ENCODE peak calls at places on chromosome 1, in four cellular contexts. U is HEK293T, T is GM12878, S is HepG2. R is an unnamed sample.

GRCh38 chr1:177355575-177355974 is 184.8 kb downstream of the BRINP2 start:
- DNase-seq in U (peak), T (no peak), S (peak), R (peak)

GRCh38 chr1:246726255-246726679 is 2.1 kb downstream of the SCCPDH start:
- DNase-seq in U (no peak), T (no peak), S (no peak), R (no peak)

GRCh38 chr1:81699234-81699633 is 101.5 kb upstream of the ADGRL2 start:
- DNase-seq in U (no peak), T (no peak), S (no peak), R (no peak)

GRCh38 chr1:2580691-2581090 is 5.9 kb upstream of the PRXL2B start:
- DNase-seq in U (no peak), T (no peak), S (no peak), R (no peak)

GRCh38 chr1:56688522-56689026 is 43.5 kb downstream of the PRKAA2 start:
- DNase-seq in U (peak), T (peak), S (peak), R (no peak)

GRCh38 chr1:27166351-27166802 is 11.5 kb upstream of the SLC9A1 start:
- DNase-seq in U (no peak), T (no peak), S (no peak), R (no peak)

GRCh38 chr1:16978589-16979474 is 1.6 kb downstream of the MFAP2 start:
- DNase-seq in U (no peak), T (no peak), S (no peak), R (peak)

GRCh38 chr1:64790965-64791487 is 46.2 kb downstream of the RAVER2 start:
- DNase-seq in U (no peak), T (no peak), S (no peak), R (no peak)

GRCh38 chr1:154327466-154328317 is 2.4 kb downstream of the ATP8B2 start:
- DNase-seq in U (no peak), T (no peak), S (no peak), R (no peak)

GRCh38 chr1:29711582-29712274 is 475.4 kb downstream of the PTPRU start:
- DNase-seq in U (no peak), T (peak), S (no peak), R (no peak)

GRCh38 chr1:181476581-181476980 is 6.7 kb upstream of the CACNA1E start:
- DNase-seq in U (no peak), T (no peak), S (no peak), R (no peak)

GRCh38 chr1:181475580-181475979 is 7.7 kb upstream of the CACNA1E start:
- DNase-seq in U (no peak), T (no peak), S (no peak), R (no peak)

GRCh38 chr1:181482521-181483083 is 715 bp upstream of the CACNA1E start:
- DNase-seq in U (peak), T (no peak), S (no peak), R (peak)

GRCh38 chr1:181482001-181482430 is 1.3 kb upstream of the CACNA1E start:
- DNase-seq in U (no peak), T (no peak), S (no peak), R (no peak)

GRCh38 chr1:181479137-181479745 is 4.1 kb upstream of the CACNA1E start:
- DNase-seq in U (peak), T (peak), S (peak), R (peak)
- TF ChIP-seq FOXM1 in U (no peak), T (no peak), S (no peak), R (no peak)

GRCh38 chr1:15835741-15836510 is 11.6 kb upstream of the SPEN start:
- DNase-seq in U (peak), T (peak), S (peak), R (peak)

GRCh38 chr1:15833842-15834405 is 13.6 kb upstream of the SPEN start:
- DNase-seq in U (no peak), T (no peak), S (no peak), R (no peak)

GRCh38 chr1:15835205-15835740 is 12.2 kb upstream of the SPEN start:
- DNase-seq in U (no peak), T (no peak), S (peak), R (peak)

GRCh38 chr1:15834406-15835204 is 12.9 kb upstream of the SPEN start:
- DNase-seq in U (peak), T (peak), S (peak), R (peak)

DNA sequence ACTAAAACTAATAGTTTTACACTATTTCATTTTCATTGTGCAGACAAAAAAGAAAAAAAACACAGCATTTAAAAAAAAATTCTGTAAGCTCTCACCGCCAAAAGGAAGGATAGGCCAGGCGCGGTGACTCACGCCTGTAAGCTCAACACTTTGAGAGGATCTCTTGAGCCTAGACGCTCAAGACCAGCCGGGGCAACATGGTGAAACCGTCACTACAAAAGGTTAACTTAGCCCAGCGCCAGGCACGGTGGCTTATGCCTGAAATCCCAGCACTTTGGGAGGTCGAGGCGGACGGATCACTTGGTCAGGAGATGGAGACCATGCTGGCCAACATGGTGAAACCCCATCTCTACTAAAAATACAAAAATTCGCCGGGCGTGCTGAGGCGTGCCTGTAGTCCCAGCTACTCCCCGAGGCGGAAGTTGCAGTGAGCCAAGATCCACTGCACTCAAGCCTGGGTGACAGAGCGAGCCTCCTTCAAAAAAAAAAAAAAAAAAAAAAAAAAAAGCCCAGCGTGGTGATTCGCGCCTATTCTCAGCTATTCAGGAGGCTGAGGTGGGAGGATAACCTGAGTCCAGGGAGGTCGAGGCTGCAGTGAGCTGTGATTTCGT is 14.3 kb upstream of the SPEN start:
- DNase-seq in U (no peak), T (no peak), S (no peak), R (no peak)
- TF ChIP-seq FOXM1 in U (no peak), T (no peak), S (no peak), R (no peak)

DNA sequence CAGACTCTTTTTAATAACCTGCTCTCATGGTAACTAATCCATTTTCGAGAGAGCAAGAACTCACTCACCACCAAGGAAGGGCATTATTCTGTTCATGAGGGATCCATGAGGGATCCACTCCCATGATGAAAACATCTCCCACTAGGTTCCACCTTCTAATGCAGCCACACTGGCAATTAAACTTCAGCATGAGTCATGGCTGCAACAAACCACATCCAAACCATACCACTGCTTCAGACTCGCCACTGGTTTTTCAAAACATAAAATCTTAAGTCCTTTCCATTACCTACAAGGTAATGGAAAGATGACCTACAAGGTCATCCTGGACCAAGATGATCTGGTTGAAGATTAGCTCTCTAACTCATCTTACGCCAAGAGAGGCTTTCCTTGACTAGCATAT is 405.1 kb downstream of the VAV3 start:
- DNase-seq in U (no peak), T (no peak), S (no peak), R (no peak)
- TF ChIP-seq FOXM1 in U (no peak), T (no peak), S (no peak), R (no peak)

GRCh38 chr1:9651220-9651564 is 339 bp upstream of the PIK3CD start:
- DNase-seq in U (no peak), T (no peak), S (no peak), R (no peak)

GRCh38 chr1:9652379-9653194 is 1.1 kb downstream of the PIK3CD start:
- DNase-seq in U (peak), T (no peak), S (no peak), R (peak)

GRCh38 chr1:9653783-9654517 is 2.4 kb downstream of the PIK3CD start:
- DNase-seq in U (no peak), T (no peak), S (no peak), R (no peak)

GRCh38 chr1:9653195-9653782 is 1.8 kb downstream of the PIK3CD start:
- DNase-seq in U (no peak), T (no peak), S (no peak), R (no peak)

DNA sequence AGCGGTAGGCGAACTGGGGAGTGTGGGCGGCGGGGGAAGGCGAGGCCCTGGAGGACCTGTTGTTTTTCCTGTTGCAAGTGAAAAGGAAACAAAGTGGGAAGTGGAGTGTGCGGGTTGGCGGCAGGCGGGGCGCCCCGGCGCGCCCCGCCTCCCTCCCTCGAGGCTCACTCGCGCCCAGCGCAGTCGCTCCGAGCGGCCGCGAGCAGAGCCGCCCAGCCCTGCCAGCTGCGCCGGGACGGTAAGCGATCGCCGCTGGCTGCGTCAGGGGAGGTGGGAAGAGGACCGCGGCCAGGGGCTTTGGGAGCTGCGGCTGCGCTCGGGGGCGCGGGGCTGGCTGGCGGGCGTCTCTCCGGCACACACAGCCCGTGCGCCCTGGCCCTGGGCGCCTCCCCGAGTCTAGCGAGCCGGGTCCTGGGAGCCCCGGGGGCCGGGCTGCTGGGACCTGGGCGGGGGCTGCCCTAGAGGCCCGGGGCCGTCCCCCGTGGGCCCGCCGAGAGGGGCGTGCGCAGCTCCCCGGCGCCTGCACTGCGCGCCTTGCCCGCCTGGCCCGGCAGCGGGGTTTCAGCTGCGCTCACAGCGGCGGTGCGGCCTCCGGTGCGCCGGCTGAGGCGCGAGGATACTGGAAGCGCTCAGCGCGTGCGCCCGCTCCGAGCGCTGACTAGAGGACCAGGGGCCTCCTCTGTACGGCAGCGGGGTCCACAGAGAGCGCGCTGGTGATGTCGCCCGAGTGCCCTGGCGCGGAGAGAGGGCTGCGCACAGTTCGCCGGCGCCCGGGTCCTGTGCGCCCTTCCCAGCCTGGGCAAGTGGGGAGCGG is at the start of gene PIK3CD:
- DNase-seq in U (peak), T (no peak), S (no peak), R (peak)
- TF ChIP-seq FOXM1 in U (no peak), T (no peak), S (no peak), R (no peak)

GRCh38 chr1:167511374-167511986 is 6.8 kb downstream of the CD247 start:
- DNase-seq in U (no peak), T (no peak), S (no peak), R (no peak)
- TF ChIP-seq FOXM1 in U (no peak), T (no peak), S (no peak), R (no peak)

DNA sequence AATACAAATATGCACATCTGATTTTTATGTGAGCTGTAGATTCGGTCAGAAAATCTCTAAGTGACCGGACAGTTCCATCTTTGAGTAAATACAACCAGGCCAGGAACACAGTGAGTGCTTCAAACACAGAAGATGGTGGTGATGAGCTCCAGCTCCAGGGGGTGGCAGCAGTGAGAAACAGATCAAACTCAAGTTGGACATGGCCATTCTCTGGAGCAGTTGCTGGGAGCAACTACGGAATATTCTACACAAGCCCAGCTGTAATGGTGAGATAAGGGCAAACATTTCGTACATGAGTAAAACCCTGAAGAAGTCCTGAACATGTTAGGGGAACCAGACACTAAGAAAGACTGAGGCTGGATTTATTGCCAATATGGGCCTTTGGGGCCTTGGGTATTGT is 100.7 kb downstream of the BARHL2 start:
- DNase-seq in U (peak), T (no peak), S (peak), R (peak)
- TF ChIP-seq FOXM1 in U (no peak), T (no peak), S (no peak), R (no peak)

GRCh38 chr1:115643219-115643618 is 1.4 kb downstream of the VANGL1 start:
- DNase-seq in U (no peak), T (no peak), S (no peak), R (no peak)

GRCh38 chr1:115640384-115640783 is 1.4 kb upstream of the VANGL1 start:
- DNase-seq in U (no peak), T (no peak), S (no peak), R (no peak)

GRCh38 chr1:115642168-115643072 is 650 bp downstream of the VANGL1 start:
- DNase-seq in U (peak), T (peak), S (peak), R (peak)

GRCh38 chr1:115643636-115644035 is 1.9 kb downstream of the VANGL1 start:
- DNase-seq in U (no peak), T (no peak), S (no peak), R (no peak)

GRCh38 chr1:115641762-115642167 is at the start of gene VANGL1:
- DNase-seq in U (peak), T (no peak), S (peak), R (peak)
- TF ChIP-seq FOXM1 in U (peak), T (no peak), S (no peak), R (no peak)

DNA sequence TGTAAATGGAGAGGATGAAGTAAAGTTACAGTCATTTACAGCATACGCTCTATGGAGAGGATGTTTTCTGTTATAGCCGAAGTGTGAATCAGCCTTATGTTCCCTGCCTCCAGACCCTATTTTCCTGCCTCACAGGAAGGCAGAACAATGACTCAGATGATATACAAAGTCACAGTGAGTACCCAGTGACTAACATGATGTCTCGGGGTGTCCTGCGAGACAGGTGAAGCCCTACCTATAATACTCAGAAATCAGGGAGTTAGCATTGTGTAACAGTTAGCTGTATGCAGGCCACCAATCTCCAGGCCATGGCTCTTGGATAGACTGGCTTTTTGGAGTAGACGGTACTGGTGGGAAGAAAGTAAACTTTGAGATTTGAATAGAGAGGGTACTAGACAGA is 55.6 kb upstream of the FBXO28 start:
- DNase-seq in U (no peak), T (no peak), S (no peak), R (no peak)
- TF ChIP-seq FOXM1 in U (no peak), T (no peak), S (no peak), R (no peak)

GRCh38 chr1:116710326-116711060 is 43.0 kb upstream of the IGSF3 start:
- DNase-seq in U (no peak), T (no peak), S (no peak), R (no peak)
- TF ChIP-seq FOXM1 in U (no peak), T (no peak), S (no peak), R (no peak)